ENCODE peak calls at places on chromosomes 4 and X, in ten cellular contexts. F is right lobe of liver, K is GM12891, S is H54, W is ovary, P is testis, B is HCT116, M is GM12892, I is IMR-90, N is sigmoid colon. X is an unnamed sample.

GRCh38 chr4:158535130-158535614 is 13.5 kb downstream of the RXFP1 start:
- DNase-seq in S (peak; percentile 6), I (peak; percentile 80), F (no peak), K (no peak), N (no peak), P (no peak), W (no peak), M (no peak), B (peak; percentile 4), X (peak; percentile 8)

GRCh38 chr4:21469438-21470032 is 479.0 kb downstream of the KCNIP4 start:
- DNase-seq in S (no peak), N (no peak), F (no peak), P (no peak), I (no peak), K (no peak), B (no peak), M (no peak), W (no peak), X (no peak)

GRCh38 chr4:176002007-176002623 is 63.5 kb upstream of the WDR17 start:
- DNase-seq in P (peak; percentile 33), B (peak; percentile 18), F (peak; percentile 47), K (peak; percentile 44), M (peak; percentile 27), N (peak; percentile 74), S (peak; percentile 35), W (no peak), I (no peak), X (no peak)

GRCh38 chrX:152641996-152642395 is 4.3 kb downstream of the GABRQ start:
- DNase-seq in K (no peak), S (no peak), B (no peak), P (peak; percentile 22), W (no peak), M (no peak), I (peak; percentile 1), N (no peak), F (no peak), X (peak; percentile 0)

GRCh38 chr4:169005453-169006099 is 4.5 kb downstream of the CBR4 start:
- DNase-seq in B (no peak), P (no peak), S (no peak), N (no peak), W (no peak), M (no peak), I (peak; percentile 35), K (no peak), F (no peak), X (peak; percentile 56)

GRCh38 chrX:68440940-68441339 is 7.6 kb upstream of the OPHN1 start:
- DNase-seq in F (peak; percentile 76), W (peak; percentile 77), I (peak; percentile 68), B (no peak), S (no peak), K (no peak), M (no peak), N (peak; percentile 88), P (peak; percentile 79), X (peak; percentile 53)

GRCh38 chr4:63017300-63017699 is 1392.0 kb downstream of the TECRL start:
- DNase-seq in S (no peak), F (no peak), I (no peak), P (no peak), W (no peak), N (no peak), B (no peak), K (no peak), M (no peak), X (no peak)

GRCh38 chr4:25654971-25655963 is at the start of gene SLC34A2:
- DNase-seq in F (no peak), I (no peak), B (no peak), N (no peak), W (no peak), P (peak; percentile 18), M (no peak), K (peak; percentile 17), S (no peak), X (no peak)

GRCh38 chrX:47562615-47563243 is 1.7 kb downstream of the ARAF start:
- DNase-seq in I (no peak), N (no peak), P (peak; percentile 71), F (no peak), M (no peak), W (no peak), S (no peak), B (no peak), K (no peak), X (peak; percentile 39)

GRCh38 chrX:135923353-135923752 is 29.8 kb downstream of the SAGE1 start:
- DNase-seq in M (no peak), B (peak; percentile 7), N (no peak), P (no peak), W (no peak), K (no peak), F (no peak), I (no peak), S (no peak), X (peak; percentile 11)

GRCh38 chr4:25308761-25309160 is 3.8 kb upstream of the ZCCHC4 start:
- DNase-seq in S (no peak), W (no peak), F (no peak), P (no peak), B (no peak), I (peak; percentile 51), K (no peak), M (no peak), N (no peak), X (no peak)

GRCh38 chr4:7060346-7061150 is 7.3 kb downstream of the GRPEL1 start:
- DNase-seq in F (peak; percentile 42), I (no peak), S (no peak), W (no peak), N (peak; percentile 58), P (no peak), M (no peak), B (no peak), K (no peak), X (no peak)

GRCh38 chr4:7055990-7056325 is 11.9 kb downstream of the GRPEL1 start:
- DNase-seq in I (no peak), P (no peak), B (no peak), K (no peak), W (no peak), M (no peak), S (no peak), F (no peak), N (peak; percentile 56), X (no peak)

GRCh38 chr4:7061815-7062214 is 6.0 kb downstream of the GRPEL1 start:
- DNase-seq in N (peak; percentile 28), P (no peak), B (no peak), W (no peak), K (no peak), I (no peak), S (no peak), M (no peak), F (no peak), X (no peak)

GRCh38 chr4:7059673-7060072 is 8.2 kb downstream of the GRPEL1 start:
- DNase-seq in W (no peak), B (no peak), F (peak; percentile 28), P (no peak), I (no peak), M (no peak), N (peak; percentile 32), K (no peak), S (no peak), X (no peak)

GRCh38 chr4:7058792-7059191 is 9.1 kb downstream of the GRPEL1 start:
- DNase-seq in B (no peak), K (no peak), F (no peak), M (no peak), S (no peak), P (no peak), W (no peak), I (no peak), N (peak; percentile 18), X (no peak)
- TF ChIP-seq POLR2A in B (no peak), K (no peak), F (no peak), M (no peak), S (no peak), P (no peak), W (no peak), I (no peak), N (no peak), X (peak; percentile 21)

GRCh38 chr4:156476359-156476758 is 495.2 kb downstream of the PDGFC start:
- DNase-seq in P (no peak), K (no peak), W (no peak), S (peak; percentile 30), B (peak; percentile 51), I (peak; percentile 98), M (no peak), N (no peak), F (no peak), X (no peak)
- TF ChIP-seq POLR2A in P (no peak), K (no peak), W (no peak), S (no peak), B (no peak), I (no peak), M (no peak), N (no peak), F (no peak), X (no peak)

DNA sequence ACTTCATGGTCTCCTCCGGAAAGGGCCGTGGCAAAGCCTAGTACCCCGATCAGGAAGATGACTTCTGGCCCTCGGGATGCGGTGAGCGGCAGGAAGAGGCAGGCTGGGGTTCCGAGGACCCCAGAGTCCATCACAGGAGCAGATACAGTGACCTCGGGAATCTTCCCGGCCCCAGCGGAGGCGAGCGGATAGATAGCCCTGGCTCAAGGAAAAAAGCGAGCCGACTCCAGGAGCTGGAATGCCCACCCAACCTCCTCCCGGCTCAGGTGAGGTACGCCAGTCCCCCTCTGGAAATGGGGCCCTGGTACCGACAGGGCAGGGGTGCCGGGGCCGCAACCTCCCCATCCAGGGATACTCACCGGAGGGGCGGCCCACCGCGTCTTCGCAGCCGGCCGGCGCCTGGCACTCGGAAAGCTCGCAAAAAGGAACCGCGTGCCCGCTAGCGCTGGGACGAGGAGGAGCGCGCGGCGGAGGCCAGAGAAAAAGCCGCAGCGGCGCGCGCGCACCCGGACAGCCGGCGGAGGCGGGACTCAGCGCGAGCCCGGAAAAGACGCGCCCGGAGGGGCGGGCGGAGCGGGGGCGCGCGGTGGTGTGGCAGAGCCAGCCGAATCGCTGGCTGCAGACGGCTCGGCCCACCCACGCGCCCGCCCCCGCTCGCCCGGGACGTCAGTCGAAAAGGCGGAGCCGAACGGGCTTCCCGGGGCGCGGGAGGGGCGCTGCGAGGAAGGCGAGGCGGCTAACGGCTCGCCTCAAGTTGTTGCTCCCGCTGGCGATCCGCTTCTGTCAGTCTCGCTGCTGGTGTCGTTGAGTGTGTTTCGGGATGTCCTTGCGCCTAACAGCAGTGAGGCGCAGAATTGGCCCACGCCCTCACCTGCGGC is at the start of gene ACSL4:
- DNase-seq in I (peak; percentile 75), F (peak; percentile 75), K (peak; percentile 53), B (peak; percentile 42), W (peak; percentile 88), M (peak; percentile 47), S (peak; percentile 56), N (peak; percentile 92), P (peak; percentile 89), X (peak; percentile 92)
- TF ChIP-seq POLR2A in I (peak; percentile 69), F (peak; percentile 58), K (peak; percentile 58), B (peak; percentile 13), W (peak; percentile 65), M (peak; percentile 72), S (peak; percentile 69), N (peak; percentile 38), P (no peak), X (peak; percentile 96)

DNA sequence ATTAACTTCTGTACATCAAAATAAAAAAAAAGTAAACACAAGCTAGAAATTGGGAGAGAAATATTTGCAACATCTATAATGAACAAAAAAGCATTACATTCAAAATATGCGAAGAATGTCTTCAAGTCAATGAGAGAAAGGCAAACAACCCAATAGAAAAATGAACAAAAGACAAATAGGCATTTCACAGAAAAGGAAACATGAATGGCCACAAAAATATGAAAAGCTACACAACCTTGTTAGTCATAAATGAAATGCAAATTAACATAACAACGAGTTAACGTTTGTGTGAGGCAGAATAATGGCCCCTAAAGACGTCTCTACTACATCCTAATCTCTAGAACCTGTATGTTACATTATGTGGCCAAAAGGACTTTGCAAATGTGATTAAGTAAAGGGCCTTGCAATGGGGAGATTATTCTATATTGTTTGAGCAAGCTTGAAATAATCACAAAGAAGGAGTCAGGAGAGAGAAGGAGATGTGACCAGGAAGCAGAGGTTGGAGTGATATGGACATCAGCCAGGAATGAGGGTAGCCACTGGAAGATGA is 86.8 kb downstream of the WDFY3 start:
- DNase-seq in S (no peak), N (no peak), B (no peak), K (no peak), P (no peak), F (no peak), W (no peak), M (no peak), I (peak; percentile 33), X (no peak)
- TF ChIP-seq POLR2A in S (no peak), N (no peak), B (no peak), K (no peak), P (no peak), F (no peak), W (no peak), M (no peak), I (no peak), X (no peak)

X was measured in erythroblast.